ENCODE peak calls at places on chromosomes 2 and 18, in six cellular contexts. Y, F, J, K, A and M are unnamed samples. For H3K4me1, the result is how much of the 10 kb centered on the place peaks cover.

GRCh38 chr2:45575881-45576280 is 35.2 kb downstream of the SRBD1 start:
- DNase-seq in A (no peak), J (no peak), F (no peak), K (no peak), Y (no peak), M (peak)

GRCh38 chr2:99928472-99929053 is 213.8 kb downstream of the AFF3 start:
- DNase-seq in A (no peak), F (peak), K (no peak), J (no peak), Y (peak), M (no peak)

GRCh38 chr2:233033672-233034071 is 1.2 kb downstream of the NEU2 start:
- DNase-seq in J (no peak), A (no peak), K (no peak), Y (no peak), F (no peak), M (no peak)

GRCh38 chr2:111068435-111069058 is 52.2 kb upstream of the BCL2L11 start:
- DNase-seq in K (no peak), Y (no peak), F (no peak), J (peak), A (peak), M (no peak)

GRCh38 chr2:221533299-221533698 is 38.8 kb downstream of the EPHA4 start:
- DNase-seq in F (no peak), Y (no peak), J (no peak), A (no peak), K (no peak), M (no peak)

GRCh38 chr18:55856679-55857078 is 268.7 kb upstream of the TCF4 start:
- DNase-seq in J (no peak), K (no peak), A (no peak), F (no peak), Y (no peak), M (no peak)

GRCh38 chr18:63178526-63178880 is 141.1 kb downstream of the BCL2 start:
- DNase-seq in Y (no peak), K (peak), F (peak), A (no peak), J (peak), M (no peak)

GRCh38 chr2:138112536-138112935 is 148.3 kb downstream of the HNMT start:
- DNase-seq in K (no peak), A (no peak), F (no peak), Y (no peak), J (no peak), M (no peak)

GRCh38 chr2:12340164-12340563 is 376.6 kb upstream of the TRIB2 start:
- DNase-seq in F (no peak), A (no peak), J (no peak), K (no peak), Y (no peak), M (no peak)

GRCh38 chr2:134241911-134242310 is 12.0 kb upstream of the MGAT5 start:
- DNase-seq in K (no peak), J (no peak), Y (no peak), A (no peak), F (no peak), M (no peak)
- H3K4me1 ChIP-seq in K (under half), J (under half), Y (under half), A (under half), F (under half), M (under half)

GRCh38 chr2:42140501-42140900 is 28.7 kb upstream of the EML4 start:
- DNase-seq in F (no peak), K (no peak), J (no peak), A (no peak), Y (no peak), M (no peak)
- TF ChIP-seq CTCF in F (no peak), K (no peak), J (no peak), A (no peak), Y (no peak), M (no peak)

DNA sequence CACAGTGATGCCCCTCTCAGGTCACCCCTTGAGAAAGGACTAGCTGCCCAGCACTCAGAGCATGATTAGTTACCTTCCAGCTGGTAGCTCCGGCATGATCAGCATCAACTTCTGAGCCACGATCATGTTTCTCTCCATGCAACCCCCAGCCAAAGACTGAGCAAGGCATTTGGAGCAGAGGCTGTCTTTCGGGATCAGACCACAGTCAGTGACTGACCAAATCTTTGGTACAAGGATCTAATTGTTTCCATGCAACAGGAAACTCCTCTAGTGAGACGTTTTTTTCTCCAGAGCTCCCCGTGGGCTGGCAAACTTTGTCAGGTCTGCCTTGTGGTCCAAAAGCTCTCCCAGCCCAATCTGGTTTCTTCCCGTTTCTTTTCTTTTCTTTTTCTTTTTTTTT is 244.3 kb downstream of the METTL4 start:
- DNase-seq in Y (no peak), J (no peak), F (no peak), A (no peak), K (no peak), M (no peak)
- H3K4me3 ChIP-seq in Y (no peak), J (no peak), F (no peak), A (no peak), K (no peak), M (no peak)

GRCh38 chr2:28292491-28292890 is 100.2 kb upstream of the FOSL2 start:
- DNase-seq in A (no peak), J (no peak), F (no peak), K (no peak), Y (no peak), M (no peak)
- H3K4me1 ChIP-seq in A (under half), J (under half), F (under half), K (under half), Y (under half), M (under half)

GRCh38 chr2:107363811-107364210 is 462.9 kb upstream of the RGPD4 start:
- DNase-seq in Y (no peak), J (no peak), K (no peak), F (no peak), A (no peak), M (no peak)
- TF ChIP-seq CTCF in Y (no peak), J (no peak), K (no peak), F (no peak), A (no peak), M (no peak)

GRCh38 chr18:4453712-4454547 is 1.2 kb downstream of the DLGAP1 start:
- DNase-seq in A (no peak), F (no peak), J (peak), Y (no peak), K (peak), M (peak)
- H3K4me3 ChIP-seq in A (no peak), F (peak), J (peak), Y (no peak), K (peak), M (peak)

DNA sequence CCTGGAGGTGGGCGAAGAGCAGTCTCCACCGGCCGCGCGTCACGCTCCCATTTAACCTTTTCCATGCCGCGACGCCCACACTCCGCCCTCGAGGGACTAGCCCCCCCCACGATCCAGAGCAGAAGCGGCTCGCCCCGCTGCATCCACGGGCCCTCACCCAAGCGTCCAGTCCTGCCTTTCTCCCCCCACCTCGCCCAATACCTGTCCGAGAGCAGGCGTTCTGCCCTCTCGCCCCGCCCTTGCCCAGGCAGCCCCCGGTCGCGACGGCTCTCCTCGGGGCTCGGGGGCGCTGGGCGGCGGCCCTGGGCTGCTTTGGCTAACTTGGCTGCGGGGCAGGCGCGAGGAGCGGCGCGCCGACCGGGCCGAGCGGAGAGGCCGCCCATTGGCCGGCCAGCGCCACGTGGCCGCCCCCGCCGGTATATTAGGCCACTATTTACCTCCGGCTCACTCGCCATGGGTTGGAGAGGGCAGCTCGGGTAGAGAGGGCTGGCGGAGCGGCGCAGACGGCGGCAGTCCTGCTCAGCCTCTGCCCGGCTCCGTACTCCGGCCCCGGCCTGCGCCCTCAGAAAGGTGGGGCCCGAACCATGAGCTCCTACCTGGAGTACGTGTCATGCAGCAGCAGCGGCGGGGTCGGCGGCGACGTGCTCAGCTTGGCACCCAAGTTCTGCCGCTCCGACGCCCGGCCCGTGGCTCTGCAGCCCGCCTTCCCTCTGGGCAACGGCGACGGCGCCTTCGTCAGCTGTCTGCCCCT is at the start of gene HOXD1:
- DNase-seq in J (peak), Y (no peak), K (peak), F (no peak), A (no peak), M (peak)
- H3K4me1 ChIP-seq in J (under half), Y (under half), K (under half), F (under half), A (under half), M (under half)

DNA sequence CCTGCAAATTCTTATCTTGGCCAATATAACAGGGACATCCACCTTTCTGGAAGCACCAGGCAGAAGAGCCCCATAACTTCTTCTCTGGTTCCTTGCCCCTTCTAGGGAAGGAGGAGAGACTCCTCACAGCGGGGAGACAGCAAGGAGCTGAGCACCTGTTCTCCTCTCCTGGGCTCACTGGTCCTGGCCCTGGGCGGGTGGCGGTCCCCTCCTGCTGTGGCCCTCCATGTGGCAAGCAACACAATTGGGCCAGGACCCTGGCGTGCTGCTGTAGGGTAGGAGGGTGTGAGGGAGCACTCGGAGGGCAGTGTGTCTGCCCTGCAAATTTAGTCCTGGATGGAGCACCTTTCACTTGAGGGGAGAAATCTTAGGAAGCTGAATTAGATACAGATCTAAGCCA is 6.9 kb downstream of the IL37 start:
- DNase-seq in A (no peak), J (no peak), Y (no peak), F (no peak), K (no peak), M (no peak)
- TF ChIP-seq CTCF in A (no peak), J (no peak), Y (no peak), F (no peak), K (no peak), M (no peak)

DNA sequence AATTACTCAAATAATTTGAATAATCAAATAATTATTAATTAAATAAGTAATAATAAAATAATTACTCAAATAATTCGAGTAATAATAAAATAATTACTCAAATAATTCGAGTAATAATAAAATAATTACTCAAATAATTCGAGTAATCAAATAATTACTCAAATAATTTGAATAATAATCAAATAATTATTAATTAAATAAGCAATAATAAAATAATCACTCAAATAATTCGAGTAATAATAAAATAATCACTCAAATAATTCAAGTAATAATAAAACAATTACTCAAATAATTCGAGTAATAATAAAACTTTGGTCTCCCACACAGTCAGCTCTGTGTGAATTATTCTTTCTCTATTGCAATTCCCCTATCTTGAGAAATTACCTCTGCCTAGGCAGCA is 30.0 kb upstream of the LINC00305 start:
- DNase-seq in Y (no peak), A (no peak), K (no peak), F (no peak), J (no peak), M (no peak)
- H3K4me3 ChIP-seq in Y (no peak), A (no peak), K (no peak), F (no peak), J (no peak), M (no peak)

GRCh38 chr2:237701859-237702370 is 74.5 kb downstream of the LRRFIP1 start:
- DNase-seq in Y (no peak), A (no peak), K (no peak), J (no peak), F (no peak), M (no peak)
- H3K4me1 ChIP-seq in Y (half or more), A (under half), K (under half), J (half or more), F (under half), M (half or more)